ENCODE peak calls at places on chromosomes 2 and 18, in six cellular contexts. T is pancreas, J is endothelial cell, G is MCF 10A, M is GM20000, F is choroid plexus epithelial cell. X is an unnamed sample.
A peak's percentile ranks its signal among the peaks of the same experiment; 100 is the strongest.

GRCh38 chr2:81324046-81324445 is 1019.5 kb upstream of the LRRTM1 start:
- DNase-seq in J (peak; percentile 14), T (no peak), M (no peak), F (peak; percentile 7), G (peak; percentile 39), X (no peak)

GRCh38 chr18:2906522-2907458 is 60.0 kb downstream of the EMILIN2 start:
- DNase-seq in T (no peak), G (no peak), J (peak; percentile 49), F (no peak), M (peak; percentile 88), X (peak; percentile 50)

GRCh38 chr2:15912203-15912602 is 28.1 kb upstream of the MYCN start:
- DNase-seq in J (no peak), F (peak; percentile 71), G (peak; percentile 98), M (no peak), T (no peak), X (no peak)

GRCh38 chr18:22559414-22560282 is 141.9 kb upstream of the CTAGE1 start:
- DNase-seq in F (peak; percentile 63), G (no peak), T (peak; percentile 54), J (peak; percentile 60), M (peak; percentile 40), X (peak; percentile 36)

GRCh38 chr2:54728669-54729120 is 5.2 kb downstream of the EML6 start:
- DNase-seq in T (no peak), M (no peak), F (peak; percentile 75), J (no peak), G (peak; percentile 80), X (no peak)

GRCh38 chr2:3168230-3168891 is 209.3 kb downstream of the EIPR1 start:
- DNase-seq in J (no peak), T (no peak), G (peak; percentile 83), F (peak; percentile 45), M (no peak), X (no peak)

GRCh38 chr2:187232749-187233148 is 215.3 kb downstream of the CALCRL start:
- DNase-seq in G (no peak), F (no peak), J (no peak), T (no peak), M (no peak), X (no peak)

GRCh38 chr2:206457188-206457634 is 13.9 kb downstream of the ADAM23 start:
- DNase-seq in J (no peak), T (no peak), G (no peak), F (no peak), M (peak; percentile 49), X (no peak)

GRCh38 chr18:38526922-38527321 is 961.3 kb upstream of the CELF4 start:
- DNase-seq in G (peak; percentile 21), M (no peak), J (no peak), F (no peak), T (no peak), X (no peak)

GRCh38 chr2:205892141-205893064 is 193.6 kb downstream of the INO80D start:
- DNase-seq in J (no peak), T (peak; percentile 40), M (no peak), F (peak; percentile 73), G (peak; percentile 77), X (no peak)

GRCh38 chr2:21070322-21071257 is 26.7 kb upstream of the APOB start:
- DNase-seq in F (no peak), M (no peak), J (no peak), G (no peak), T (no peak), X (no peak)

GRCh38 chr2:241211276-241211675 is 22.8 kb downstream of the ANO7 start:
- DNase-seq in G (no peak), F (no peak), M (no peak), J (no peak), T (no peak), X (no peak)

GRCh38 chr2:10356459-10356851 is 53.8 kb downstream of the HPCAL1 start:
- DNase-seq in F (no peak), J (no peak), M (no peak), G (no peak), T (no peak), X (peak; percentile 29)

GRCh38 chr2:119011162-119011909 is 69.3 kb downstream of the MARCO start:
- DNase-seq in F (peak; percentile 52), G (no peak), M (peak; percentile 61), J (peak; percentile 86), T (peak; percentile 27), X (peak; percentile 30)

GRCh38 chr18:2847341-2848144 is 737 bp downstream of the EMILIN2 start:
- DNase-seq in J (peak; percentile 26), F (peak; percentile 64), G (no peak), M (peak; percentile 84), T (no peak), X (peak; percentile 58)

GRCh38 chr2:20421988-20422678 is 24.7 kb upstream of the RHOB start:
- DNase-seq in F (peak; percentile 56), M (no peak), G (peak; percentile 98), T (peak; percentile 92), J (no peak), X (no peak)

GRCh38 chr2:42503291-42503690 is 9.5 kb upstream of the KCNG3 start:
- DNase-seq in G (no peak), J (no peak), F (no peak), M (no peak), T (no peak), X (no peak)

GRCh38 chr2:119290859-119291587 is 67.4 kb downstream of the STEAP3 start:
- DNase-seq in M (peak; percentile 78), T (peak; percentile 64), F (peak; percentile 74), J (peak; percentile 91), G (peak; percentile 74), X (peak; percentile 7)

GRCh38 chr18:46167971-46168370 is 63.8 kb downstream of the HAUS1 start:
- DNase-seq in G (no peak), F (no peak), J (no peak), M (peak; percentile 68), T (no peak), X (peak; percentile 73)

GRCh38 chr2:240959214-240959940 is 39.0 kb upstream of the SNED1 start:
- DNase-seq in G (no peak), J (no peak), F (no peak), T (no peak), M (no peak), X (no peak)

GRCh38 chr2:138059487-138059886 is 95.2 kb downstream of the HNMT start:
- DNase-seq in J (no peak), M (no peak), T (no peak), G (peak; percentile 19), F (peak; percentile 81), X (no peak)

GRCh38 chr2:14516844-14517243 is 115.7 kb upstream of the LRATD1 start:
- DNase-seq in M (no peak), G (peak; percentile 60), F (peak; percentile 76), T (no peak), J (no peak), X (no peak)

GRCh38 chr2:18630101-18630500 is 40.7 kb upstream of the NT5C1B start:
- DNase-seq in T (no peak), G (peak; percentile 29), F (peak; percentile 69), M (no peak), J (no peak), X (no peak)

GRCh38 chr2:12479042-12479601 is 237.6 kb upstream of the TRIB2 start:
- DNase-seq in M (no peak), F (peak; percentile 18), G (peak; percentile 40), T (no peak), J (no peak), X (no peak)

GRCh38 chr2:220356076-220356475 is 728.6 kb downstream of the SLC4A3 start:
- DNase-seq in T (no peak), G (peak; percentile 13), J (no peak), F (peak; percentile 33), M (no peak), X (no peak)

GRCh38 chr18:44840053-44840826 is 159.6 kb downstream of the SETBP1 start:
- DNase-seq in J (no peak), T (no peak), G (peak; percentile 44), M (no peak), F (no peak), X (no peak)

GRCh38 chr18:13608791-13609552 is 117.4 kb downstream of the FAM210A start:
- DNase-seq in F (no peak), M (no peak), J (no peak), G (no peak), T (no peak), X (peak; percentile 78)

GRCh38 chr2:126802774-126803421 is 95.8 kb upstream of the TEX51 start:
- DNase-seq in J (no peak), T (no peak), G (peak; percentile 47), F (no peak), M (no peak), X (no peak)

GRCh38 chr2:214038186-214038585 is 372.7 kb upstream of the VWC2L start:
- DNase-seq in M (no peak), T (no peak), G (no peak), J (no peak), F (no peak), X (no peak)

GRCh38 chr2:199902486-199903110 is 8.5 kb upstream of the C2orf69 start:
- DNase-seq in T (no peak), F (no peak), G (no peak), J (no peak), M (no peak), X (no peak)

GRCh38 chr2:235812185-235812670 is 318.4 kb downstream of the AGAP1 start:
- DNase-seq in J (no peak), T (no peak), M (no peak), G (no peak), F (no peak), X (no peak)
- TF ChIP-seq CTCF in J (no peak), T (no peak), M (no peak), G (no peak), F (no peak), X (no peak)

GRCh38 chr2:233448220-233448559 is 93.9 kb downstream of the DGKD start:
- DNase-seq in M (no peak), J (peak; percentile 41), T (no peak), F (peak; percentile 25), G (no peak), X (peak; percentile 34)
- TF ChIP-seq CTCF in M (no peak), J (no peak), T (no peak), F (peak; percentile 51), G (no peak), X (peak; percentile 9)

GRCh38 chr2:100208375-100208774 is 66.0 kb upstream of the AFF3 start:
- DNase-seq in F (no peak), G (no peak), T (no peak), M (no peak), J (no peak), X (no peak)
- TF ChIP-seq CTCF in F (no peak), G (no peak), T (no peak), M (no peak), J (no peak), X (no peak)

DNA sequence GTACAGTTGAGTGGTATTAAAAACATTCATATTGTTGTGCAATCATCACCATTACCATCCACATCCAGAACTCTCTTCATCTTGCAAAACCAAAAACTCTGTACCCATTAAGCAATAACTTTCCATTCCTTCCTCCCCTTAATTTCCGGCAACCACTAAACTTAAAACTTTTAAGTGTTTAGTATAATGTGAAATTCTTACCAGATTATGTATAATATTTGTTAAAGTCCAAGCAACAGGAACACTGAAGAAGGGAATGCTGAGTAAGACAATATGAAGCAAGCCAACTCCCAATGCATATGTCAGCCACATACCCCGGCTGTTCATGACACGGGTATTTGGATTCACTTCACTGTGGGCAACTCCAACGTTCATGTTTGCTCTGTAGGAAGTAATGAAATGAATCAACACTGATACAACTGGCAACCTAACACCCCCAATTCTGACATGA is 1.9 kb downstream of the ORMDL1 start:
- DNase-seq in G (peak; percentile 41), J (no peak), F (peak; percentile 23), T (no peak), M (no peak), X (peak; percentile 36)
- TF ChIP-seq CTCF in G (no peak), J (no peak), F (no peak), T (no peak), M (no peak), X (no peak)

GRCh38 chr18:10032331-10032979 is 118.6 kb downstream of the VAPA start:
- DNase-seq in M (peak; percentile 34), T (peak; percentile 50), F (no peak), J (peak; percentile 32), G (no peak), X (peak; percentile 70)
- TF ChIP-seq CTCF in M (no peak), T (no peak), F (peak; percentile 48), J (no peak), G (no peak), X (peak; percentile 48)